ENCODE peak calls at places on chromosomes 2 and 18, in six cellular contexts. C is colonic mucosa, J is neuronal stem cell, A is right atrium auricular region, P is fibroblast of lung, G is IMR-90. F is an unnamed sample. For H3K4me1, the result is how much of the 10 kb centered on the place peaks cover.

GRCh38 chr2:156326488-156326887 is 6.0 kb downstream of the NR4A2 start:
- DNase-seq in J (no peak), C (no peak), G (no peak), A (no peak), P (no peak), F (no peak)

GRCh38 chr2:10297950-10298349 is 4.8 kb upstream of the HPCAL1 start:
- DNase-seq in J (no peak), G (peak), C (no peak), P (peak), A (peak), F (no peak)

GRCh38 chr18:34592961-34593382 is 117.1 kb upstream of the DTNA start:
- DNase-seq in J (peak), G (peak), A (peak), P (peak), C (no peak), F (no peak)

GRCh38 chr2:43458002-43458628 is 137.7 kb downstream of the THADA start:
- DNase-seq in J (no peak), C (no peak), P (peak), G (peak), A (no peak), F (no peak)

GRCh38 chr2:240434728-240435456 is 571 bp upstream of the GPC1 start:
- DNase-seq in P (peak), A (peak), G (peak), J (peak), C (peak), F (peak)

GRCh38 chr2:178266445-178266844 is 72.1 kb downstream of the OSBPL6 start:
- DNase-seq in C (no peak), P (no peak), A (no peak), J (no peak), G (no peak), F (no peak)

GRCh38 chr2:3944071-3944470 is 240.7 kb downstream of the DCDC2C start:
- DNase-seq in P (no peak), C (no peak), J (no peak), G (no peak), A (no peak), F (no peak)

GRCh38 chr2:145692971-145693478 is 1173.1 kb upstream of the ZEB2 start:
- DNase-seq in J (no peak), G (peak), C (no peak), P (peak), A (no peak), F (no peak)

GRCh38 chr18:6542296-6542695 is 127.6 kb upstream of the L3MBTL4 start:
- DNase-seq in C (no peak), G (no peak), J (no peak), P (no peak), A (no peak), F (no peak)

GRCh38 chr2:149991576-149991975 is 404.0 kb upstream of the MMADHC start:
- DNase-seq in P (peak), G (peak), C (no peak), J (no peak), A (no peak), F (no peak)

GRCh38 chr18:7946724-7947377 is 379.7 kb downstream of the PTPRM start:
- DNase-seq in J (no peak), G (peak), A (no peak), P (peak), C (peak), F (peak)

GRCh38 chr18:45687617-45688016 is 36.4 kb upstream of the SLC14A1 start:
- DNase-seq in C (no peak), P (no peak), G (no peak), A (no peak), J (no peak), F (peak)

GRCh38 chr18:34787931-34788532 is 77.9 kb downstream of the DTNA start:
- DNase-seq in C (peak), J (peak), P (peak), G (peak), A (no peak), F (peak)

GRCh38 chr2:118065927-118066326 is 22.3 kb upstream of the INSIG2 start:
- DNase-seq in P (no peak), C (no peak), G (no peak), A (no peak), J (no peak), F (no peak)

GRCh38 chr2:64140665-64141064 is 3.6 kb downstream of the PELI1 start:
- DNase-seq in A (no peak), G (no peak), P (no peak), J (no peak), C (no peak), F (no peak)
- H3K4me1 ChIP-seq in A (under half), G (under half), P (under half), J (under half), C (under half), F (half or more)

GRCh38 chr2:54615832-54616534 is 107.5 kb upstream of the EML6 start:
- DNase-seq in A (no peak), C (no peak), G (no peak), J (no peak), P (no peak), F (no peak)
- H3K4me1 ChIP-seq in A (under half), C (under half), G (under half), J (under half), P (under half), F (under half)

GRCh38 chr2:197138513-197138912 is 172.1 kb downstream of the ANKRD44 start:
- DNase-seq in C (no peak), G (no peak), A (no peak), J (no peak), P (peak), F (no peak)
- H3K4me1 ChIP-seq in C (under half), G (under half), A (under half), J (under half), P (under half), F (under half)

DNA sequence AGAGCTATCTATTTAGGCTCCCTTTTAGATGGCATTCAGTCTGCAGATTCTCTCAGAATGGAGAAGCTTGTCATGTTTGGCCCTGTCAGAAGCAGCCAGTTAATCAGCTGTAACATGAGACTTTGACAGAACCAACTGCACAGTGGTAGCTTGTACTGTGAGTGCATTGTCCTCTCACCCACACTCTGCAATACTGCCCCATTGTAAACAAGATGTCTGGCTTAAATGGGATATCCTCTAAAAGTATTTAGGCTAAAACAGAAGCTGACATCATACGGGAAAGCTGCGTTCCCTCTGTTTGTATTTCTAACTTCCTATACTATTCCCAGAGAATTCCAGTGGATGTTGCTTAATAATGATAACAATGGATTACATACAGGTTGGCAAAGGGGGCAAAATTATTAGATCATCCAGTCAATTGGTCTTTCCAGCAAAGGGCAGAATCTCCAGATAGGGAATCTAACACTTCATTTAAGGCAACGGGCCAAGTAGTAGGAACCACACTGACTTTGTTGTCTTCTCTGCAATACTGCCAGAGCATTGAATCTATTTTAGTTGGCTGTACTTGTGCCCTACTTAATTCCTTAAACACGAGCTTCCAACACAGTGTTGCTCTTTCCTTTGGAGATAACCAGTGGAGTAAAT is 15.4 kb upstream of the STAT4 start:
- DNase-seq in P (peak), J (peak), A (no peak), C (no peak), G (peak), F (no peak)
- H3K4me1 ChIP-seq in P (under half), J (under half), A (under half), C (under half), G (under half), F (under half)

DNA sequence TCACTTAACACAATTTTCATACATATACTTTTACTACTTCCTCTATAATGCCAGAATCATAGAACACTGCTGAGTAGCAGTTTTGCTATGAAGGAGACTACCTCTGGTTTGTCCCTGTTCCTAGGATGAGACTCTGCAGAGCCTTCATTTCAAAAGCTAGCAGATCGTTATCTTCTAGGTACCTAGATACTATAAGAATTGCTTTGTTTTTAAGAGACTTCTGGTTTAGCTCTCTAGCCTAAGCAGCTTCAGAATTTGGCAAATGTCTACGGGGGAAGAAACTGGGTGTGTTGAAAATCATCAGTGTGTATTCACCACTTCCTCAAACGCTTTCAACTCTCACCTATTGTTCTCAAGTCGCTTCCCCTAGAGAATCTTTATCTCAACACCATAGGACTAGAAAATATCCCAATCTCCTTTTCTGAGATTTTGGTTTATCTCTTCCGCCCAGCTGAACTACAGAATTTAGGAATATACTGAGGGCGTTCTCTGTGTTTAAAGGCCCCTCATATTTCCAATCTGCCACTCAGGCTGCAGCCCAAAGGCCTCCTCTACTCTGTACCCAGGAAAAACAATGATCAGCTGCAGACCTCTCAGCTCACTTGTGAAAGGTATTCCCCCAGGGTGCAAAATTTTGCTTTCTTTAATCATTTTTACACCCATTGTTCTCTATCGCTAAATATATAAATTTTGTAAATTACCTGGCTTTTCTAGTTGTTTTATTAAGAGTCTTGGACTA is 28.7 kb downstream of the SMAD2 start:
- DNase-seq in J (no peak), A (no peak), P (no peak), C (no peak), G (no peak), F (peak)
- H3K4me1 ChIP-seq in J (under half), A (under half), P (under half), C (under half), G (under half), F (under half)

GRCh38 chr2:41934323-41935003 is 113.4 kb upstream of the PKDCC start:
- DNase-seq in G (peak), J (no peak), P (peak), A (no peak), C (no peak), F (no peak)

GRCh38 chr2:41935004-41935401 is 112.8 kb upstream of the PKDCC start:
- DNase-seq in P (no peak), C (no peak), G (no peak), A (no peak), J (no peak), F (no peak)

GRCh38 chr2:41933585-41934322 is 114.1 kb upstream of the PKDCC start:
- DNase-seq in C (no peak), G (peak), A (no peak), J (no peak), P (peak), F (no peak)

GRCh38 chr2:41932241-41933034 is 115.4 kb upstream of the PKDCC start:
- DNase-seq in A (peak), P (peak), G (peak), J (no peak), C (peak), F (no peak)

GRCh38 chr2:41933035-41933429 is 114.8 kb upstream of the PKDCC start:
- DNase-seq in C (no peak), A (no peak), G (no peak), J (no peak), P (no peak), F (no peak)
- H3K4me1 ChIP-seq in C (under half), A (under half), G (under half), J (under half), P (under half), F (under half)

F was measured in CD4-positive, CD25-positive, alpha-beta regulatory T cell.